ENCODE peak calls at places on chromosomes 4 and X, in four cellular contexts. F is left lung; I is ACHN; K is stimulated activated CD4-positive, alpha-beta T cell treated with anti-CD3 and anti-CD28 coated beads, Interleukin-4, amount 100 ng/mL, for 24 hours. P is an unnamed sample.

GRCh38 chr4:152643153-152644035 is 36.4 kb downstream of the TMEM154 start:
- DNase-seq in F (no peak), I (no peak), K (peak; percentile 10), P (peak; percentile 49)

GRCh38 chrX:39808471-39808917 is 289.3 kb downstream of the BCOR start:
- DNase-seq in F (no peak), I (no peak), K (no peak), P (no peak)

GRCh38 chr4:71639380-71639779 is 144.5 kb downstream of the GC start:
- DNase-seq in F (no peak), I (no peak), K (no peak), P (no peak)

GRCh38 chrX:128106630-128107029 is 54.4 kb upstream of the ACTRT1 start:
- DNase-seq in F (no peak), I (peak; percentile 34), K (no peak), P (no peak)

GRCh38 chr4:133146574-133147198 is 2.4 kb upstream of the PCDH10 start:
- DNase-seq in F (peak; percentile 62), I (peak; percentile 49), K (no peak), P (no peak)

GRCh38 chrX:30690330-30690729 is 37.1 kb downstream of the GK start:
- DNase-seq in F (no peak), I (no peak), K (no peak), P (no peak)

GRCh38 chr4:15600176-15600575 is 55.0 kb downstream of the FBXL5 start:
- DNase-seq in F (no peak), I (no peak), K (no peak), P (no peak)

GRCh38 chr4:82797048-82797590 is 1.5 kb downstream of the SCD5 start:
- DNase-seq in F (no peak), I (no peak), K (no peak), P (no peak)

GRCh38 chr4:20337261-20337664 is 85.6 kb downstream of the SLIT2 start:
- DNase-seq in F (no peak), I (no peak), K (no peak), P (no peak)

GRCh38 chr4:114601304-114602052 is 2.9 kb downstream of the UGT8 start:
- DNase-seq in F (no peak), I (no peak), K (no peak), P (no peak)

GRCh38 chr4:93747220-93747619 is 81.3 kb upstream of the ATOH1 start:
- DNase-seq in F (no peak), I (no peak), K (no peak), P (no peak)

GRCh38 chr4:112693507-112693906 is 56.6 kb downstream of the LARP7 start:
- DNase-seq in F (no peak), I (no peak), K (no peak), P (no peak)

GRCh38 chrX:34918091-34918736 is 24.4 kb upstream of the FAM47B start:
- DNase-seq in F (no peak), I (peak; percentile 36), K (no peak), P (no peak)

GRCh38 chr4:123856689-123857545 is 460.3 kb downstream of the SPRY1 start:
- DNase-seq in F (no peak), I (no peak), K (no peak), P (no peak)

P was measured in activated CD4-positive, alpha-beta memory T cell treated with anti-CD3 and anti-CD28 coated beads, Interleukin-2, amount 10 ng/mL, durations not matched to agents 7 days and 5 days.